ENCODE peak calls at places on chromosomes 1 and 21, in four cellular contexts. One of them, this sample, is unnamed. For H3K27me3, the result is how much of the 10 kb centered on the place peaks cover.

GRCh38 chr1:42929434-42930177 is 29.1 kb downstream of the SLC2A1 start:
- DNase-seq in AG04450: no peak
- DNase-seq in brain microvascular endothelial cell: no peak
- DNase-seq in cardiac muscle cell: no peak
- DNase-seq in this sample: no peak

GRCh38 chr1:235552146-235552716 is 48.0 kb upstream of the B3GALNT2 start:
- DNase-seq in brain microvascular endothelial cell: no peak
- DNase-seq in cardiac muscle cell: no peak
- DNase-seq in AG04450: no peak
- DNase-seq in this sample: no peak

GRCh38 chr1:232575524-232576040 is 54.4 kb downstream of the SIPA1L2 start:
- DNase-seq in AG04450: no peak
- DNase-seq in cardiac muscle cell: peak
- DNase-seq in brain microvascular endothelial cell: no peak
- DNase-seq in this sample: no peak

GRCh38 chr1:17043676-17044075 is 10.2 kb downstream of the SDHB start:
- DNase-seq in AG04450: no peak
- DNase-seq in brain microvascular endothelial cell: no peak
- DNase-seq in cardiac muscle cell: no peak
- DNase-seq in this sample: no peak

GRCh38 chr1:9984253-9984652 is 12.8 kb upstream of the RBP7 start:
- DNase-seq in cardiac muscle cell: no peak
- DNase-seq in brain microvascular endothelial cell: no peak
- DNase-seq in AG04450: no peak
- DNase-seq in this sample: no peak

GRCh38 chr1:147541672-147542548 is 609 bp downstream of the BCL9 start:
- DNase-seq in brain microvascular endothelial cell: peak
- DNase-seq in cardiac muscle cell: peak
- DNase-seq in AG04450: no peak
- DNase-seq in this sample: peak

GRCh38 chr1:225425211-225425786 is 2.5 kb downstream of the LBR start:
- DNase-seq in AG04450: no peak
- DNase-seq in brain microvascular endothelial cell: no peak
- DNase-seq in cardiac muscle cell: peak
- DNase-seq in this sample: peak

GRCh38 chr1:52552236-52552504 is 722 bp downstream of the TUT4 start:
- DNase-seq in cardiac muscle cell: peak
- DNase-seq in AG04450: peak
- DNase-seq in brain microvascular endothelial cell: peak
- DNase-seq in this sample: peak

GRCh38 chr1:106554294-106554693 is 502.2 kb upstream of the PRMT6 start:
- DNase-seq in AG04450: no peak
- DNase-seq in brain microvascular endothelial cell: no peak
- DNase-seq in cardiac muscle cell: no peak
- DNase-seq in this sample: no peak

GRCh38 chr1:214337536-214337935 is 56.6 kb downstream of the SMYD2 start:
- DNase-seq in cardiac muscle cell: peak
- DNase-seq in brain microvascular endothelial cell: peak
- DNase-seq in AG04450: peak
- DNase-seq in this sample: no peak

GRCh38 chr1:161330346-161330745 is 16.2 kb downstream of the SDHC start:
- DNase-seq in brain microvascular endothelial cell: no peak
- DNase-seq in AG04450: no peak
- DNase-seq in cardiac muscle cell: no peak
- DNase-seq in this sample: no peak

GRCh38 chr21:24265987-24266386 is 1341.3 kb downstream of the MRPL39 start:
- DNase-seq in AG04450: no peak
- DNase-seq in brain microvascular endothelial cell: no peak
- DNase-seq in cardiac muscle cell: no peak
- DNase-seq in this sample: no peak

GRCh38 chr1:85756864-85757263 is 48.6 kb upstream of the ZNHIT6 start:
- DNase-seq in AG04450: no peak
- DNase-seq in cardiac muscle cell: no peak
- DNase-seq in brain microvascular endothelial cell: no peak
- DNase-seq in this sample: no peak

GRCh38 chr1:175521265-175522040 is 221.9 kb downstream of the TNR start:
- DNase-seq in AG04450: no peak
- DNase-seq in cardiac muscle cell: no peak
- DNase-seq in brain microvascular endothelial cell: no peak
- DNase-seq in this sample: no peak

GRCh38 chr1:154956557-154956956 is 658 bp upstream of the PBXIP1 start:
- DNase-seq in brain microvascular endothelial cell: no peak
- DNase-seq in AG04450: no peak
- DNase-seq in cardiac muscle cell: no peak
- DNase-seq in this sample: no peak

GRCh38 chr1:22350987-22351756 is 100.5 kb upstream of the ZBTB40 start:
- DNase-seq in cardiac muscle cell: no peak
- DNase-seq in AG04450: no peak
- DNase-seq in brain microvascular endothelial cell: no peak
- DNase-seq in this sample: no peak

GRCh38 chr1:7478797-7479499 is 292.1 kb upstream of the VAMP3 start:
- DNase-seq in brain microvascular endothelial cell: peak
- DNase-seq in cardiac muscle cell: peak
- DNase-seq in AG04450: peak
- DNase-seq in this sample: no peak

GRCh38 chr1:212430955-212431394 is 1.7 kb upstream of the NENF start:
- DNase-seq in cardiac muscle cell: peak
- DNase-seq in AG04450: no peak
- DNase-seq in brain microvascular endothelial cell: no peak
- DNase-seq in this sample: no peak

GRCh38 chr1:7427901-7428300 is 343.2 kb upstream of the VAMP3 start:
- DNase-seq in AG04450: no peak
- DNase-seq in brain microvascular endothelial cell: peak
- DNase-seq in cardiac muscle cell: no peak
- DNase-seq in this sample: no peak

GRCh38 chr1:61210435-61211012 is 128.2 kb downstream of the NFIA start:
- DNase-seq in cardiac muscle cell: no peak
- DNase-seq in brain microvascular endothelial cell: no peak
- DNase-seq in AG04450: no peak
- DNase-seq in this sample: no peak

GRCh38 chr21:25956993-25957714 is 213.4 kb downstream of the APP start:
- DNase-seq in cardiac muscle cell: peak
- DNase-seq in brain microvascular endothelial cell: peak
- DNase-seq in AG04450: peak
- DNase-seq in this sample: no peak

GRCh38 chr21:36664678-36665022 is 34.3 kb upstream of the SIM2 start:
- DNase-seq in brain microvascular endothelial cell: no peak
- DNase-seq in cardiac muscle cell: no peak
- DNase-seq in AG04450: no peak
- DNase-seq in this sample: no peak

GRCh38 chr1:48470506-48470905 is 1.5 kb downstream of the SPATA6 start:
- DNase-seq in AG04450: no peak
- DNase-seq in brain microvascular endothelial cell: no peak
- DNase-seq in cardiac muscle cell: peak
- DNase-seq in this sample: no peak

GRCh38 chr1:156618853-156619581 is at the start of gene HAPLN2:
- DNase-seq in brain microvascular endothelial cell: no peak
- DNase-seq in AG04450: no peak
- DNase-seq in cardiac muscle cell: no peak
- DNase-seq in this sample: no peak

GRCh38 chr1:160146107-160146506 is 5.3 kb upstream of the ATP1A4 start:
- DNase-seq in brain microvascular endothelial cell: no peak
- DNase-seq in AG04450: no peak
- DNase-seq in cardiac muscle cell: no peak
- DNase-seq in this sample: no peak

GRCh38 chr1:26278835-26279597 is 870 bp upstream of the SH3BGRL3 start:
- DNase-seq in AG04450: no peak
- DNase-seq in brain microvascular endothelial cell: no peak
- DNase-seq in cardiac muscle cell: peak
- DNase-seq in this sample: no peak

GRCh38 chr1:26281971-26282693 is 2.2 kb downstream of the SH3BGRL3 start:
- DNase-seq in cardiac muscle cell: peak
- DNase-seq in AG04450: peak
- DNase-seq in brain microvascular endothelial cell: no peak
- DNase-seq in this sample: no peak

GRCh38 chr1:156490401-156491032 is 10.1 kb downstream of the MEF2D start:
- DNase-seq in AG04450: no peak
- DNase-seq in cardiac muscle cell: no peak
- DNase-seq in brain microvascular endothelial cell: no peak
- DNase-seq in this sample: peak

DNA sequence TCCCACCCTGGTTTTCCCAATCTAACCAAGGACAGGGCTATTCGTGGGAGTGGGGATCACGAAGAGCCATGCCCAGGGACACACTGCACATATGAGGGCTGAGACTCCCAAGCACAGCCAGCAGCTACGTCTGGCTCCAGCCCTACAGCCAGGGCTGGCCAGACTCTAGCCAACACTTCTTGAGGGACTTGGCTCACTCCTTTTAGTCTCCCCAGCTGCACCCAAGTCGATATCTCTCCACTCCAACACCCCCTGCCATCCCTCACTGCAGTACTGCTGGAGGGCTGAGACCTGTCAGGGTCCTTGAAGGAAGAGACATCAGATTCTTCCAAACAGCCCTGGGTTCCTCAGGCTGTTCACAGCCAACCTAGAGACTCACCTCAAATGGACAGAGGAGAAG is 62.6 kb downstream of the CD46 start:
- DNase-seq in brain microvascular endothelial cell: no peak
- DNase-seq in cardiac muscle cell: no peak
- DNase-seq in AG04450: no peak
- DNase-seq in this sample: no peak
- H3K27ac ChIP-seq in brain microvascular endothelial cell: no peak
- H3K27ac ChIP-seq in cardiac muscle cell: no peak
- H3K27ac ChIP-seq in AG04450: no peak
- H3K27ac ChIP-seq in this sample: no peak

GRCh38 chr1:201536542-201536941 is 2.4 kb upstream of the NAV1 start:
- DNase-seq in AG04450: no peak
- DNase-seq in cardiac muscle cell: peak
- DNase-seq in brain microvascular endothelial cell: peak
- DNase-seq in this sample: peak
- H3K4me3 ChIP-seq in AG04450: peak
- H3K4me3 ChIP-seq in cardiac muscle cell: no peak
- H3K4me3 ChIP-seq in brain microvascular endothelial cell: no peak
- H3K4me3 ChIP-seq in this sample: no peak

GRCh38 chr21:44511219-44511937 is 28.6 kb downstream of the KRTAP10-1 start:
- DNase-seq in brain microvascular endothelial cell: no peak
- DNase-seq in cardiac muscle cell: no peak
- DNase-seq in AG04450: no peak
- DNase-seq in this sample: no peak

GRCh38 chr21:44509539-44509938 is 30.5 kb downstream of the KRTAP10-1 start:
- DNase-seq in brain microvascular endothelial cell: no peak
- DNase-seq in AG04450: no peak
- DNase-seq in cardiac muscle cell: no peak
- DNase-seq in this sample: no peak

GRCh38 chr21:44510508-44511218 is 29.3 kb downstream of the KRTAP10-1 start:
- DNase-seq in brain microvascular endothelial cell: peak
- DNase-seq in AG04450: no peak
- DNase-seq in cardiac muscle cell: peak
- DNase-seq in this sample: peak

GRCh38 chr21:44508711-44509445 is 31.1 kb downstream of the KRTAP10-1 start:
- DNase-seq in brain microvascular endothelial cell: no peak
- DNase-seq in cardiac muscle cell: no peak
- DNase-seq in AG04450: no peak
- DNase-seq in this sample: no peak

DNA sequence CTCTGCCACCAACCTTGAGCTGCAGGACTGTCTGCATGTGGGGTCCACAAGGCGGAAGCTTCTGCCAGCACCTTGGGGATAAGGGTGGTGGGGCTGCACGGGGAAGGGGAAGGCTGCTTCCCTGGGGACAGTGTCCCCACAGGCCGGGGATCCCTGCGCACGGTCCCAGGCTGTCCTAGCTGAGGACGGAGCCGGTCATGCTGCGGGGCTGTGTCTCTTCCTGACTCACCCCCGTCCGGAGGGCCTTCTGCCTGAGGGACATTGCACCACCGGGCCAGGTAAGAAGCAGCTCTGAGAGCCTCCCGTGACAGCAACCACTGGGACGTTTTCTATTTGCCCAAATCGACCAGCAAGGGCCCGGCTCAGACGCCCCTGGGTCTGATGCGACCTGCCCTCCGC is 29.9 kb downstream of the KRTAP10-1 start:
- DNase-seq in cardiac muscle cell: no peak
- DNase-seq in brain microvascular endothelial cell: no peak
- DNase-seq in AG04450: no peak
- DNase-seq in this sample: no peak
- H3K27me3 ChIP-seq in cardiac muscle cell: under half
- H3K27me3 ChIP-seq in brain microvascular endothelial cell: under half
- H3K27me3 ChIP-seq in AG04450: under half
- H3K27me3 ChIP-seq in this sample: under half

GRCh38 chr1:32399853-32400252 is 5.6 kb upstream of the BSDC1 start:
- DNase-seq in AG04450: no peak
- DNase-seq in cardiac muscle cell: no peak
- DNase-seq in brain microvascular endothelial cell: no peak
- DNase-seq in this sample: no peak

GRCh38 chr1:32396482-32396881 is 2.2 kb upstream of the BSDC1 start:
- DNase-seq in AG04450: no peak
- DNase-seq in cardiac muscle cell: no peak
- DNase-seq in brain microvascular endothelial cell: no peak
- DNase-seq in this sample: no peak

GRCh38 chr1:32398401-32398800 is 4.2 kb upstream of the BSDC1 start:
- DNase-seq in AG04450: no peak
- DNase-seq in cardiac muscle cell: no peak
- DNase-seq in brain microvascular endothelial cell: peak
- DNase-seq in this sample: no peak

GRCh38 chr1:32404956-32405355 is 10.7 kb upstream of the BSDC1 start:
- DNase-seq in cardiac muscle cell: no peak
- DNase-seq in brain microvascular endothelial cell: no peak
- DNase-seq in AG04450: peak
- DNase-seq in this sample: peak

DNA sequence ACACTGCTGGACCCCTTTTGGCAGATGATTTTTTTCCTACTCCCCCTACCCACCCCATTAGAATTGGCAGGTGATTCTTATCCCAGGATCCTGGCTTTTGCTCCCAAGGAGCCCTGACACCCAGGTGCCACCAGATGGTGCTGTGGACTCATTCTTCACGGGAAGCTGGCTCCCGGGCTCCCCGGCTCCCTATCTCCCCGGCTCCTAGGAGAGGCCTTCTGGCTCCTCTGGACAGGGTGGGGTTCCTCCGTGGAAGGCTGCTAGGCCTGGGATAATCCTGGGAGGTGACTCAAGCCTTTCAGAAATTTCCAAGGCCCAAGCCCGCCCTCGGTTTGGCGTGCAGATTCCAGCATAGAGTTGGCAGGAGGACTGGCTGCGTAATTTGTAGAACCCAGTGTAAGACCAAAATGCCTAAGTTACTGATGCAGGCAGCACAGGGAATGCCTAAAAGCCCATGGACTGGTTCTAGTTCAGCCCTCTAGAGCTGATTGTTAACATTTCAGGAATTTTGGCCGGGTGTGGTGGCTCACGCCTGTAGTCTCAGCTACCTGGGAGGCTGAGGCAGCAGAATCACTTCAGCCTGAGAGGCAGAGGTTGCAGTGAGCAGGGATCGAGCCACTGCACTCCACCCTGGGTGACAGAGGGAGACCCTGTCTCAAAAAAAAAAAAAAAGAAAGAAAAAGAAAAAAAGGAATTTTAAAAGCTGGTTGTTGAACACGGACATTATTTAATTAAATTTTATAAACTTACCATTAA is 6.8 kb upstream of the BSDC1 start:
- DNase-seq in AG04450: peak
- DNase-seq in brain microvascular endothelial cell: peak
- DNase-seq in cardiac muscle cell: peak
- DNase-seq in this sample: peak
- H3K27ac ChIP-seq in AG04450: no peak
- H3K27ac ChIP-seq in brain microvascular endothelial cell: no peak
- H3K27ac ChIP-seq in cardiac muscle cell: no peak
- H3K27ac ChIP-seq in this sample: no peak